ENCODE peak calls at places on chromosomes 2 and 18, in five cellular contexts. One of them, this sample, is unnamed.

GRCh38 chr2:20578895-20579825 is 71.7 kb downstream of the HS1BP3 start:
- DNase-seq in GM23248: peak
- DNase-seq in OCI-LY7: no peak
- DNase-seq in activated CD4-positive, CD25-positive, alpha-beta regulatory T cell: no peak
- DNase-seq in CD4-positive, CD25-positive, alpha-beta regulatory T cell: no peak
- DNase-seq in this sample: no peak

GRCh38 chr18:46497129-46497528 is 159.9 kb downstream of the LOXHD1 start:
- DNase-seq in GM23248: peak
- DNase-seq in OCI-LY7: peak
- DNase-seq in activated CD4-positive, CD25-positive, alpha-beta regulatory T cell: no peak
- DNase-seq in CD4-positive, CD25-positive, alpha-beta regulatory T cell: peak
- DNase-seq in this sample: peak

GRCh38 chr2:43317680-43318079 is 91.3 kb upstream of the ZFP36L2 start:
- DNase-seq in GM23248: no peak
- DNase-seq in OCI-LY7: no peak
- DNase-seq in activated CD4-positive, CD25-positive, alpha-beta regulatory T cell: no peak
- DNase-seq in CD4-positive, CD25-positive, alpha-beta regulatory T cell: no peak
- DNase-seq in this sample: no peak

GRCh38 chr2:239962890-239963591 is 62.1 kb downstream of the NDUFA10 start:
- DNase-seq in GM23248: no peak
- DNase-seq in OCI-LY7: no peak
- DNase-seq in activated CD4-positive, CD25-positive, alpha-beta regulatory T cell: no peak
- DNase-seq in CD4-positive, CD25-positive, alpha-beta regulatory T cell: no peak
- DNase-seq in this sample: no peak

GRCh38 chr18:25279133-25279532 is 72.8 kb downstream of the ZNF521 start:
- DNase-seq in GM23248: peak
- DNase-seq in OCI-LY7: no peak
- DNase-seq in activated CD4-positive, CD25-positive, alpha-beta regulatory T cell: no peak
- DNase-seq in CD4-positive, CD25-positive, alpha-beta regulatory T cell: no peak
- DNase-seq in this sample: no peak

GRCh38 chr2:15112216-15112615 is 448.9 kb downstream of the NBAS start:
- DNase-seq in GM23248: peak
- DNase-seq in OCI-LY7: peak
- DNase-seq in activated CD4-positive, CD25-positive, alpha-beta regulatory T cell: no peak
- DNase-seq in CD4-positive, CD25-positive, alpha-beta regulatory T cell: peak
- DNase-seq in this sample: no peak

GRCh38 chr2:176490061-176490861 is 221.0 kb downstream of the MTX2 start:
- DNase-seq in GM23248: no peak
- DNase-seq in OCI-LY7: no peak
- DNase-seq in activated CD4-positive, CD25-positive, alpha-beta regulatory T cell: no peak
- DNase-seq in CD4-positive, CD25-positive, alpha-beta regulatory T cell: no peak
- DNase-seq in this sample: no peak

GRCh38 chr2:120759543-120760331 is 24.1 kb downstream of the GLI2 start:
- DNase-seq in GM23248: no peak
- DNase-seq in OCI-LY7: no peak
- DNase-seq in activated CD4-positive, CD25-positive, alpha-beta regulatory T cell: no peak
- DNase-seq in CD4-positive, CD25-positive, alpha-beta regulatory T cell: no peak
- DNase-seq in this sample: no peak

GRCh38 chr2:95297088-95297487 is at the start of gene KCNIP3:
- DNase-seq in GM23248: no peak
- DNase-seq in OCI-LY7: no peak
- DNase-seq in activated CD4-positive, CD25-positive, alpha-beta regulatory T cell: no peak
- DNase-seq in CD4-positive, CD25-positive, alpha-beta regulatory T cell: no peak
- DNase-seq in this sample: no peak

GRCh38 chr18:9260388-9261380 is 73.9 kb upstream of the TWSG1 start:
- DNase-seq in GM23248: peak
- DNase-seq in OCI-LY7: no peak
- DNase-seq in activated CD4-positive, CD25-positive, alpha-beta regulatory T cell: no peak
- DNase-seq in CD4-positive, CD25-positive, alpha-beta regulatory T cell: no peak
- DNase-seq in this sample: no peak

GRCh38 chr2:100104718-100105677 is 37.4 kb downstream of the AFF3 start:
- DNase-seq in GM23248: peak
- DNase-seq in OCI-LY7: peak
- DNase-seq in activated CD4-positive, CD25-positive, alpha-beta regulatory T cell: no peak
- DNase-seq in CD4-positive, CD25-positive, alpha-beta regulatory T cell: peak
- DNase-seq in this sample: peak

GRCh38 chr18:41870817-41871216 is 84.2 kb upstream of the PIK3C3 start:
- DNase-seq in GM23248: peak
- DNase-seq in OCI-LY7: no peak
- DNase-seq in activated CD4-positive, CD25-positive, alpha-beta regulatory T cell: no peak
- DNase-seq in CD4-positive, CD25-positive, alpha-beta regulatory T cell: no peak
- DNase-seq in this sample: no peak

GRCh38 chr18:80171190-80171872 is 62.3 kb downstream of the ADNP2 start:
- DNase-seq in GM23248: peak
- DNase-seq in OCI-LY7: no peak
- DNase-seq in activated CD4-positive, CD25-positive, alpha-beta regulatory T cell: peak
- DNase-seq in CD4-positive, CD25-positive, alpha-beta regulatory T cell: peak
- DNase-seq in this sample: peak

GRCh38 chr2:221103930-221104329 is 468.2 kb downstream of the EPHA4 start:
- DNase-seq in GM23248: peak
- DNase-seq in OCI-LY7: no peak
- DNase-seq in activated CD4-positive, CD25-positive, alpha-beta regulatory T cell: no peak
- DNase-seq in CD4-positive, CD25-positive, alpha-beta regulatory T cell: no peak
- DNase-seq in this sample: no peak

GRCh38 chr2:207149253-207150213 is 16.2 kb downstream of the KLF7 start:
- DNase-seq in GM23248: no peak
- DNase-seq in OCI-LY7: no peak
- DNase-seq in activated CD4-positive, CD25-positive, alpha-beta regulatory T cell: no peak
- DNase-seq in CD4-positive, CD25-positive, alpha-beta regulatory T cell: peak
- DNase-seq in this sample: no peak

GRCh38 chr2:148781544-148781943 is 93.5 kb upstream of the KIF5C start:
- DNase-seq in GM23248: no peak
- DNase-seq in OCI-LY7: no peak
- DNase-seq in activated CD4-positive, CD25-positive, alpha-beta regulatory T cell: no peak
- DNase-seq in CD4-positive, CD25-positive, alpha-beta regulatory T cell: no peak
- DNase-seq in this sample: no peak

GRCh38 chr2:111958901-111959300 is 60.5 kb downstream of the MERTK start:
- DNase-seq in GM23248: peak
- DNase-seq in OCI-LY7: no peak
- DNase-seq in activated CD4-positive, CD25-positive, alpha-beta regulatory T cell: no peak
- DNase-seq in CD4-positive, CD25-positive, alpha-beta regulatory T cell: no peak
- DNase-seq in this sample: no peak

GRCh38 chr2:128578406-128579385 is 260.0 kb upstream of the HS6ST1 start:
- DNase-seq in GM23248: peak
- DNase-seq in OCI-LY7: no peak
- DNase-seq in activated CD4-positive, CD25-positive, alpha-beta regulatory T cell: no peak
- DNase-seq in CD4-positive, CD25-positive, alpha-beta regulatory T cell: no peak
- DNase-seq in this sample: no peak

GRCh38 chr2:62831729-62832128 is 126.2 kb downstream of the EHBP1 start:
- DNase-seq in GM23248: no peak
- DNase-seq in OCI-LY7: no peak
- DNase-seq in activated CD4-positive, CD25-positive, alpha-beta regulatory T cell: no peak
- DNase-seq in CD4-positive, CD25-positive, alpha-beta regulatory T cell: peak
- DNase-seq in this sample: no peak

GRCh38 chr2:172280820-172281454 is 146.4 kb upstream of the ITGA6 start:
- DNase-seq in GM23248: no peak
- DNase-seq in OCI-LY7: peak
- DNase-seq in activated CD4-positive, CD25-positive, alpha-beta regulatory T cell: no peak
- DNase-seq in CD4-positive, CD25-positive, alpha-beta regulatory T cell: no peak
- DNase-seq in this sample: no peak

GRCh38 chr2:173997779-173998178 is 32.6 kb upstream of the SP3 start:
- DNase-seq in GM23248: no peak
- DNase-seq in OCI-LY7: no peak
- DNase-seq in activated CD4-positive, CD25-positive, alpha-beta regulatory T cell: no peak
- DNase-seq in CD4-positive, CD25-positive, alpha-beta regulatory T cell: no peak
- DNase-seq in this sample: no peak

GRCh38 chr2:28650261-28650584 is 101.4 kb upstream of the PPP1CB start:
- DNase-seq in GM23248: no peak
- DNase-seq in OCI-LY7: no peak
- DNase-seq in activated CD4-positive, CD25-positive, alpha-beta regulatory T cell: no peak
- DNase-seq in CD4-positive, CD25-positive, alpha-beta regulatory T cell: no peak
- DNase-seq in this sample: no peak